ENCODE peak calls at places on chromosomes 7 and 10, in ten cellular contexts. One of them, this sample, is unnamed.

GRCh38 chr7:29989257-29989995 is at the start of gene SCRN1:
- DNase-seq in psoas muscle: peak
- DNase-seq in right atrium auricular region: no peak
- DNase-seq in heart right ventricle: peak
- DNase-seq in astrocyte of the spinal cord: peak
- DNase-seq in brain microvascular endothelial cell: no peak
- DNase-seq in spleen: peak
- DNase-seq in fibroblast of pulmonary artery: peak
- DNase-seq in HFF-Myc: no peak
- DNase-seq in prostate gland: peak
- DNase-seq in this sample: peak

GRCh38 chr10:61016630-61017029 is 72.6 kb upstream of the RHOBTB1 start:
- DNase-seq in fibroblast of pulmonary artery: no peak
- DNase-seq in spleen: no peak
- DNase-seq in heart right ventricle: no peak
- DNase-seq in prostate gland: no peak
- DNase-seq in astrocyte of the spinal cord: no peak
- DNase-seq in psoas muscle: no peak
- DNase-seq in brain microvascular endothelial cell: no peak
- DNase-seq in HFF-Myc: no peak
- DNase-seq in right atrium auricular region: no peak
- DNase-seq in this sample: no peak

GRCh38 chr10:52459097-52459496 is 145.0 kb downstream of the DKK1 start:
- DNase-seq in HFF-Myc: no peak
- DNase-seq in right atrium auricular region: no peak
- DNase-seq in spleen: no peak
- DNase-seq in astrocyte of the spinal cord: peak
- DNase-seq in prostate gland: no peak
- DNase-seq in fibroblast of pulmonary artery: no peak
- DNase-seq in brain microvascular endothelial cell: no peak
- DNase-seq in heart right ventricle: no peak
- DNase-seq in psoas muscle: no peak
- DNase-seq in this sample: no peak

GRCh38 chr7:156074982-156075615 is 262.8 kb upstream of the SHH start:
- DNase-seq in fibroblast of pulmonary artery: no peak
- DNase-seq in spleen: peak
- DNase-seq in prostate gland: no peak
- DNase-seq in psoas muscle: no peak
- DNase-seq in astrocyte of the spinal cord: no peak
- DNase-seq in right atrium auricular region: no peak
- DNase-seq in heart right ventricle: no peak
- DNase-seq in brain microvascular endothelial cell: no peak
- DNase-seq in HFF-Myc: no peak
- DNase-seq in this sample: no peak

GRCh38 chr7:17583786-17584185 is 285.3 kb downstream of the AHR start:
- DNase-seq in right atrium auricular region: no peak
- DNase-seq in brain microvascular endothelial cell: no peak
- DNase-seq in psoas muscle: no peak
- DNase-seq in spleen: no peak
- DNase-seq in fibroblast of pulmonary artery: no peak
- DNase-seq in prostate gland: no peak
- DNase-seq in heart right ventricle: no peak
- DNase-seq in astrocyte of the spinal cord: no peak
- DNase-seq in HFF-Myc: no peak
- DNase-seq in this sample: no peak

GRCh38 chr7:123718773-123719480 is 29.9 kb downstream of the WASL start:
- DNase-seq in brain microvascular endothelial cell: no peak
- DNase-seq in spleen: no peak
- DNase-seq in right atrium auricular region: no peak
- DNase-seq in prostate gland: no peak
- DNase-seq in HFF-Myc: no peak
- DNase-seq in astrocyte of the spinal cord: no peak
- DNase-seq in heart right ventricle: no peak
- DNase-seq in fibroblast of pulmonary artery: peak
- DNase-seq in psoas muscle: no peak
- DNase-seq in this sample: no peak

GRCh38 chr7:141785711-141786552 is 4.1 kb upstream of the TAS2R5 start:
- DNase-seq in heart right ventricle: no peak
- DNase-seq in right atrium auricular region: no peak
- DNase-seq in astrocyte of the spinal cord: peak
- DNase-seq in HFF-Myc: peak
- DNase-seq in fibroblast of pulmonary artery: peak
- DNase-seq in psoas muscle: no peak
- DNase-seq in spleen: no peak
- DNase-seq in brain microvascular endothelial cell: peak
- DNase-seq in prostate gland: no peak
- DNase-seq in this sample: no peak

GRCh38 chr7:44292876-44293560 is 32.4 kb downstream of the CAMK2B start:
- DNase-seq in heart right ventricle: no peak
- DNase-seq in psoas muscle: peak
- DNase-seq in fibroblast of pulmonary artery: no peak
- DNase-seq in brain microvascular endothelial cell: no peak
- DNase-seq in prostate gland: no peak
- DNase-seq in right atrium auricular region: peak
- DNase-seq in HFF-Myc: no peak
- DNase-seq in spleen: no peak
- DNase-seq in astrocyte of the spinal cord: no peak
- DNase-seq in this sample: no peak

GRCh38 chr10:16440396-16441105 is 3.7 kb downstream of the PTER start:
- DNase-seq in psoas muscle: no peak
- DNase-seq in fibroblast of pulmonary artery: peak
- DNase-seq in astrocyte of the spinal cord: no peak
- DNase-seq in right atrium auricular region: no peak
- DNase-seq in heart right ventricle: no peak
- DNase-seq in brain microvascular endothelial cell: no peak
- DNase-seq in prostate gland: peak
- DNase-seq in spleen: no peak
- DNase-seq in HFF-Myc: no peak
- DNase-seq in this sample: no peak

GRCh38 chr7:132352774-132353173 is 223.5 kb downstream of the PLXNA4 start:
- DNase-seq in right atrium auricular region: no peak
- DNase-seq in astrocyte of the spinal cord: no peak
- DNase-seq in fibroblast of pulmonary artery: peak
- DNase-seq in heart right ventricle: no peak
- DNase-seq in spleen: no peak
- DNase-seq in psoas muscle: no peak
- DNase-seq in brain microvascular endothelial cell: no peak
- DNase-seq in HFF-Myc: no peak
- DNase-seq in prostate gland: no peak
- DNase-seq in this sample: no peak

GRCh38 chr7:116802784-116803183 is 59.6 kb upstream of the CAPZA2 start:
- DNase-seq in prostate gland: no peak
- DNase-seq in astrocyte of the spinal cord: peak
- DNase-seq in psoas muscle: no peak
- DNase-seq in HFF-Myc: peak
- DNase-seq in fibroblast of pulmonary artery: peak
- DNase-seq in brain microvascular endothelial cell: peak
- DNase-seq in heart right ventricle: peak
- DNase-seq in spleen: no peak
- DNase-seq in right atrium auricular region: no peak
- DNase-seq in this sample: no peak

DNA sequence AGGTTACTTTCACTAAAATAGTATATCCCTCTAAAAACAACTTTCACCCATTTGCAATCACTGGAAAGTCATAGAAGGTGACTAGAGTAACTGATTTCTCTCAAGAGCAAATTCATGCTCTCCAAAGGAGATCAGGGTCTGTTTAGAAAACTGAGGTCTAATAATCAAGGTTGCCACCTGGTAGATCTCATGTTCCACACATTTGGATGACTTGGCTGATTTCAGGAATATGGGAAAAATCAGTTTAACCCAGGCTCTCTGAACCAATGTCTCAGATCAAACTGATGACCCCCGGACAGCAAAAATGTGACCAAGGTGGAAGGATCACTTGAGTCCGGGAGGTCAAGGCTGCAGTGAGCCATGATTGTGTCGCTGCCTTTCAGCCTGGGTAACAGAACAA is 562.4 kb upstream of the C7orf33 start:
- DNase-seq in prostate gland: no peak
- DNase-seq in psoas muscle: no peak
- DNase-seq in spleen: no peak
- DNase-seq in fibroblast of pulmonary artery: no peak
- DNase-seq in HFF-Myc: no peak
- DNase-seq in astrocyte of the spinal cord: no peak
- DNase-seq in brain microvascular endothelial cell: no peak
- DNase-seq in right atrium auricular region: no peak
- DNase-seq in heart right ventricle: no peak
- DNase-seq in this sample: no peak
- H3K4me3 ChIP-seq in prostate gland: no peak
- H3K4me3 ChIP-seq in psoas muscle: no peak
- H3K4me3 ChIP-seq in spleen: no peak
- H3K4me3 ChIP-seq in fibroblast of pulmonary artery: no peak
- H3K4me3 ChIP-seq in HFF-Myc: no peak
- H3K4me3 ChIP-seq in astrocyte of the spinal cord: no peak
- H3K4me3 ChIP-seq in brain microvascular endothelial cell: no peak
- H3K4me3 ChIP-seq in right atrium auricular region: no peak
- H3K4me3 ChIP-seq in heart right ventricle: no peak
- H3K4me3 ChIP-seq in this sample: no peak

GRCh38 chr7:27148031-27148775 is 629 bp upstream of the HOXA6 start:
- DNase-seq in prostate gland: no peak
- DNase-seq in astrocyte of the spinal cord: peak
- DNase-seq in brain microvascular endothelial cell: no peak
- DNase-seq in psoas muscle: peak
- DNase-seq in heart right ventricle: no peak
- DNase-seq in right atrium auricular region: no peak
- DNase-seq in fibroblast of pulmonary artery: no peak
- DNase-seq in spleen: peak
- DNase-seq in HFF-Myc: no peak
- DNase-seq in this sample: no peak
- H3K4me3 ChIP-seq in prostate gland: peak
- H3K4me3 ChIP-seq in astrocyte of the spinal cord: peak
- H3K4me3 ChIP-seq in brain microvascular endothelial cell: no peak
- H3K4me3 ChIP-seq in psoas muscle: peak
- H3K4me3 ChIP-seq in heart right ventricle: peak
- H3K4me3 ChIP-seq in right atrium auricular region: peak
- H3K4me3 ChIP-seq in fibroblast of pulmonary artery: no peak
- H3K4me3 ChIP-seq in spleen: peak
- H3K4me3 ChIP-seq in HFF-Myc: no peak
- H3K4me3 ChIP-seq in this sample: peak

DNA sequence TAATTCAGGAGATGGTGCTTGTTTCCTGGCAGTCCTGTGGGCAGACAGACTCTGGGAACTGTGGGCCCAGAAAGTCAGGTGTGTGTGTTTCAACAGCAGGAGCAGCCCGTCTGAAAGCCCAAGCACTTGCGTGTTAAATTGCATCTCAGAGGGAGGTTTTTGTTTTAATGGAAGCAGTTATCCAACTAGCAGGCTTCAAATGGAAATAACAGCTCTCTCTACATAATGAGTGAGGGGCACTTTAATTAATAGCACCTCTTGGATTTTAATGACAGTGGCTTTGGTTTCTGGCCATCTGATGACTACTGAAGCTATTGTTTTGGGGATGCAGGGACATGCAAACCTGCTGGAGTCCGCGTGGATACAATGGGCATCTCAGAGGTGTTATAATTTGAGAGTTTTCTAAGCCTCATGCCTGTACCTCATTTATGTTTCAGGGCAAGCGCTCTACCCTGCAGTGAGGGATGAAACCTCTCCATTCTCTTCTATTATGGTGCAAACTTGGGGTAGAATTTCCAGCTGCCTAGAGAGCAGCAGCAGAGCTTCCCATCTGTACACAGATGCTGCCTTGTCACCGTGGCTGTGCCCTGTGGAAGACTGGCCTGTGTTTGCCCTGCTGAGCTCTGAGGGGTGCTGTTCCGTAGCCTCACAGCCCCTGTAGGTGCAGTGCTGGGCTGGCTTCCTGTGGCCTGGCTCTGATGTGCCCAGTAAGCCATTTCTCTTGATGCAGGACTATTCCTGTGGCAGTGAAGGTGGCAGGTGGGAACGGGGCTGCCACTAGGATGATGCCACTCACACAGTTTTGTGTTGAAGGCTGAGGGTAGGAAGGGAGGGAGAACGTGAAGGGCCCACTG is 206.6 kb upstream of the GPR26 start:
- DNase-seq in fibroblast of pulmonary artery: no peak
- DNase-seq in prostate gland: no peak
- DNase-seq in psoas muscle: no peak
- DNase-seq in spleen: no peak
- DNase-seq in HFF-Myc: no peak
- DNase-seq in astrocyte of the spinal cord: no peak
- DNase-seq in brain microvascular endothelial cell: no peak
- DNase-seq in right atrium auricular region: no peak
- DNase-seq in heart right ventricle: no peak
- DNase-seq in this sample: no peak
- H3K4me3 ChIP-seq in fibroblast of pulmonary artery: no peak
- H3K4me3 ChIP-seq in prostate gland: no peak
- H3K4me3 ChIP-seq in psoas muscle: no peak
- H3K4me3 ChIP-seq in spleen: no peak
- H3K4me3 ChIP-seq in HFF-Myc: no peak
- H3K4me3 ChIP-seq in astrocyte of the spinal cord: no peak
- H3K4me3 ChIP-seq in brain microvascular endothelial cell: no peak
- H3K4me3 ChIP-seq in right atrium auricular region: no peak
- H3K4me3 ChIP-seq in heart right ventricle: no peak
- H3K4me3 ChIP-seq in this sample: no peak

GRCh38 chr7:20790273-20790842 is 3.7 kb upstream of the SP8 start:
- DNase-seq in astrocyte of the spinal cord: no peak
- DNase-seq in HFF-Myc: no peak
- DNase-seq in right atrium auricular region: no peak
- DNase-seq in brain microvascular endothelial cell: no peak
- DNase-seq in spleen: no peak
- DNase-seq in psoas muscle: no peak
- DNase-seq in prostate gland: no peak
- DNase-seq in fibroblast of pulmonary artery: no peak
- DNase-seq in heart right ventricle: no peak
- DNase-seq in this sample: no peak
- H3K4me3 ChIP-seq in astrocyte of the spinal cord: no peak
- H3K4me3 ChIP-seq in HFF-Myc: no peak
- H3K4me3 ChIP-seq in right atrium auricular region: no peak
- H3K4me3 ChIP-seq in brain microvascular endothelial cell: no peak
- H3K4me3 ChIP-seq in spleen: no peak
- H3K4me3 ChIP-seq in psoas muscle: no peak
- H3K4me3 ChIP-seq in prostate gland: peak
- H3K4me3 ChIP-seq in fibroblast of pulmonary artery: no peak
- H3K4me3 ChIP-seq in heart right ventricle: no peak
- H3K4me3 ChIP-seq in this sample: no peak

DNA sequence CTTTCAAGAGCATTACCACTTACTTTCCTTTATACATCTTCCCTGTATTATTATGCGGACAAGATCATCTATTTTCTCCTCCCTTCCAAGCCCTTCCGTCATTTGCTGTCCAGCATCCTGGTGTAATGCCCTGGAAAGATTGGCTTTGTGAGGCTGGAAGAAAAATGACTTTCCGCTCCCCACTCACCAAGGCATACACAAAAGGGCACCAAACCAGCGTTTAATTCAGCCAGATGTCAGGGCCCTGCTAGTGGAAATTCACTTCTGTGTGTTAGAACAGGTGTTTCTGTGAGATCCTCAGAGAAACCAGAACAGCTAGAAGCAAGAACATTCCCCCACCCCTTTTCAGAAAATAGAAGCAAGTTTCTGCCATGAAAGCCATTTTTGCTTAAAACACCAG is 128.1 kb upstream of the NANOS1 start:
- DNase-seq in HFF-Myc: no peak
- DNase-seq in astrocyte of the spinal cord: no peak
- DNase-seq in psoas muscle: no peak
- DNase-seq in fibroblast of pulmonary artery: no peak
- DNase-seq in heart right ventricle: no peak
- DNase-seq in brain microvascular endothelial cell: no peak
- DNase-seq in right atrium auricular region: peak
- DNase-seq in prostate gland: no peak
- DNase-seq in spleen: no peak
- DNase-seq in this sample: no peak
- H3K4me3 ChIP-seq in HFF-Myc: no peak
- H3K4me3 ChIP-seq in astrocyte of the spinal cord: no peak
- H3K4me3 ChIP-seq in psoas muscle: no peak
- H3K4me3 ChIP-seq in fibroblast of pulmonary artery: no peak
- H3K4me3 ChIP-seq in heart right ventricle: no peak
- H3K4me3 ChIP-seq in brain microvascular endothelial cell: no peak
- H3K4me3 ChIP-seq in right atrium auricular region: no peak
- H3K4me3 ChIP-seq in prostate gland: no peak
- H3K4me3 ChIP-seq in spleen: no peak
- H3K4me3 ChIP-seq in this sample: no peak

This sample was measured in left ventricle myocardium inferior.